ENCODE peak calls at places on chromosomes 2 and 18, in six cellular contexts. H is AML-193; N is HTR-8/SVneo; R is fibroblast of mammary gland; C is naive thymus-derived CD8-positive, alpha-beta T cell; Z is body of pancreas. S is an unnamed sample.

GRCh38 chr18:12301263-12302005 is 6.6 kb upstream of the TUBB6 start:
- DNase-seq in Z (no peak), N (no peak), C (no peak), H (no peak), R (no peak), S (no peak)

GRCh38 chr2:223019390-223019930 is 32.5 kb upstream of the KCNE4 start:
- DNase-seq in H (no peak), R (no peak), Z (peak), N (no peak), C (no peak), S (no peak)

GRCh38 chr2:21395366-21395765 is 271.6 kb downstream of the TDRD15 start:
- DNase-seq in R (no peak), C (no peak), N (no peak), Z (no peak), H (no peak), S (no peak)

GRCh38 chr2:74577448-74577847 is 22.9 kb downstream of the DOK1 start:
- DNase-seq in H (peak), Z (peak), R (peak), C (no peak), N (no peak), S (no peak)

GRCh38 chr2:44778671-44779476 is 162.6 kb upstream of the SIX3 start:
- DNase-seq in H (peak), R (no peak), C (no peak), Z (no peak), N (no peak), S (no peak)

GRCh38 chr18:22503803-22504202 is 86.1 kb upstream of the CTAGE1 start:
- DNase-seq in Z (peak), N (no peak), C (no peak), R (peak), H (no peak), S (no peak)

GRCh38 chr18:8699126-8699525 is 6.2 kb upstream of the MTCL1 start:
- DNase-seq in H (no peak), R (peak), N (no peak), C (no peak), Z (no peak), S (no peak)

GRCh38 chr2:28691774-28692281 is 59.8 kb upstream of the PPP1CB start:
- DNase-seq in N (peak), C (no peak), Z (peak), R (peak), H (no peak), S (peak)

GRCh38 chr18:10088734-10089133 is 174.9 kb downstream of the VAPA start:
- DNase-seq in Z (no peak), R (no peak), N (no peak), H (no peak), C (no peak), S (no peak)

GRCh38 chr2:164606557-164606956 is 14.7 kb downstream of the GRB14 start:
- DNase-seq in H (no peak), N (no peak), R (peak), Z (peak), C (no peak), S (no peak)

GRCh38 chr18:22542400-22542835 is 124.7 kb upstream of the CTAGE1 start:
- DNase-seq in H (no peak), N (no peak), C (no peak), R (peak), Z (no peak), S (peak)

GRCh38 chr2:216633616-216634316 is 546 bp downstream of the IGFBP2 start:
- DNase-seq in R (no peak), H (no peak), C (no peak), Z (no peak), N (no peak), S (no peak)

GRCh38 chr2:84231474-84231873 is 227.6 kb downstream of the SUCLG1 start:
- DNase-seq in Z (no peak), R (no peak), C (no peak), H (no peak), N (no peak), S (no peak)

GRCh38 chr2:71460595-71461303 is 7.4 kb downstream of the DYSF start:
- DNase-seq in Z (no peak), R (peak), H (no peak), C (no peak), N (no peak), S (no peak)

GRCh38 chr2:228469721-228470120 is 288.2 kb upstream of the SPHKAP start:
- DNase-seq in H (no peak), Z (no peak), C (no peak), R (no peak), N (no peak), S (no peak)

GRCh38 chr2:110854355-110855081 is 122.1 kb downstream of the ACOXL start:
- DNase-seq in Z (no peak), H (peak), C (no peak), N (no peak), R (peak), S (no peak)

GRCh38 chr2:85949280-85949679 is 60.5 kb upstream of the ST3GAL5 start:
- DNase-seq in R (no peak), C (no peak), Z (peak), H (no peak), N (no peak), S (no peak)

GRCh38 chr2:28729698-28730097 is 21.9 kb upstream of the PPP1CB start:
- DNase-seq in C (no peak), Z (no peak), H (no peak), R (peak), N (no peak), S (no peak)

GRCh38 chr2:189164732-189165131 is 14.8 kb downstream of the COL5A2 start:
- DNase-seq in C (no peak), N (peak), H (no peak), R (peak), Z (no peak), S (no peak)

GRCh38 chr18:49949991-49950395 is 136.7 kb upstream of the ACAA2 start:
- DNase-seq in N (no peak), C (peak), R (no peak), H (no peak), Z (no peak), S (no peak)

GRCh38 chr18:48800479-48800876 is 150.3 kb downstream of the SMAD7 start:
- DNase-seq in C (no peak), Z (no peak), H (no peak), R (no peak), N (no peak), S (no peak)

GRCh38 chr18:77101410-77102245 is 31.0 kb downstream of the MBP start:
- DNase-seq in Z (peak), H (peak), R (peak), N (peak), C (no peak), S (peak)

GRCh38 chr2:85577386-85578242 is at the start of gene VAMP8:
- DNase-seq in Z (peak), N (no peak), C (peak), H (peak), R (no peak), S (peak)

GRCh38 chr2:16282511-16282910 is 342.2 kb downstream of the MYCN start:
- DNase-seq in Z (no peak), C (no peak), R (no peak), H (no peak), N (no peak), S (no peak)

GRCh38 chr2:127615511-127616166 is 30.3 kb upstream of the GPR17 start:
- DNase-seq in R (no peak), C (no peak), Z (no peak), H (no peak), N (no peak), S (no peak)

GRCh38 chr2:7060156-7060555 is 142.9 kb downstream of the RNF144A start:
- DNase-seq in R (no peak), N (no peak), C (no peak), Z (no peak), H (no peak), S (no peak)